ENCODE peak calls at places on chromosomes 2 and 18, in ten cellular contexts. F is HTR-8/SVneo; Y is choroid plexus epithelial cell; D is stimulated activated CD8-positive, alpha-beta memory T cell treated with anti-CD3 and anti-CD28 coated beads, Interleukin-12 subunit alpha, Interleukin-12 subunit beta, amount 100 ng/mL, for 4 hours; U is Peyer's patch; Q is left lung; W is activated naive CD4-positive, alpha-beta T cell; K is nephron progenitor cell; R is ovary; L is midbrain. S is an unnamed sample.

GRCh38 chr2:99975386-99975785 is 167.0 kb downstream of the AFF3 start:
- DNase-seq in F (no peak), Y (peak; percentile 37), D (no peak), U (no peak), Q (no peak), W (no peak), K (no peak), R (no peak), L (no peak), S (no peak)

GRCh38 chr18:78913830-78914585 is 65.6 kb upstream of the SALL3 start:
- DNase-seq in F (no peak), Y (no peak), D (no peak), U (no peak), Q (no peak), W (no peak), K (no peak), R (no peak), L (no peak), S (no peak)

GRCh38 chr2:157627594-157628281 is 926 bp downstream of the ACVR1C start:
- DNase-seq in F (no peak), Y (peak; percentile 6), D (peak; percentile 12), U (no peak), Q (no peak), W (peak; percentile 31), K (peak; percentile 15), R (peak; percentile 24), L (peak; percentile 7), S (no peak)

GRCh38 chr2:12484536-12485115 is 232.1 kb upstream of the TRIB2 start:
- DNase-seq in F (no peak), Y (no peak), D (no peak), U (no peak), Q (no peak), W (no peak), K (no peak), R (no peak), L (no peak), S (no peak)

GRCh38 chr2:163681765-163682164 is 54.0 kb downstream of the FIGN start:
- DNase-seq in F (no peak), Y (peak; percentile 63), D (no peak), U (no peak), Q (no peak), W (no peak), K (no peak), R (peak; percentile 28), L (peak; percentile 53), S (no peak)

GRCh38 chr2:231931481-231931915 is 5.3 kb upstream of the NPPC start:
- DNase-seq in F (no peak), Y (no peak), D (no peak), U (no peak), Q (no peak), W (no peak), K (no peak), R (no peak), L (no peak), S (peak; percentile 62)

GRCh38 chr18:77405096-77405495 is 155.4 kb downstream of the GALR1 start:
- DNase-seq in F (no peak), Y (no peak), D (no peak), U (no peak), Q (no peak), W (no peak), K (no peak), R (no peak), L (no peak), S (no peak)

GRCh38 chr18:62586148-62586774 is 63.4 kb downstream of the ZCCHC2 start:
- DNase-seq in F (peak; percentile 67), Y (peak; percentile 83), D (peak; percentile 20), U (peak; percentile 73), Q (peak; percentile 87), W (peak; percentile 6), K (peak; percentile 87), R (peak; percentile 71), L (peak; percentile 84), S (peak; percentile 83)

GRCh38 chr18:28652654-28653053 is 475.7 kb upstream of the CDH2 start:
- DNase-seq in F (no peak), Y (no peak), D (no peak), U (no peak), Q (no peak), W (no peak), K (no peak), R (no peak), L (no peak), S (no peak)

S was measured in left ventricle myocardium superior.